ENCODE peak calls at places on chromosomes 4 and X, in five cellular contexts. P, D, G, Y and O are unnamed samples.

GRCh38 chrX:110847334-110847733 is 51.7 kb upstream of the CHRDL1 start:
- DNase-seq in P (peak; percentile 59), D (no peak), G (no peak), Y (peak; percentile 68), O (peak; percentile 13)

GRCh38 chrX:45557390-45557789 is 356.7 kb upstream of the DIPK2B start:
- DNase-seq in P (no peak), D (no peak), G (no peak), Y (no peak), O (no peak)

GRCh38 chr4:26746742-26747351 is 113.8 kb upstream of the STIM2 start:
- DNase-seq in P (no peak), D (no peak), G (no peak), Y (no peak), O (no peak)

GRCh38 chr4:2462218-2462991 is 6.5 kb upstream of the RNF4 start:
- DNase-seq in P (peak; percentile 27), D (peak; percentile 39), G (peak; percentile 92), Y (peak; percentile 80), O (peak; percentile 85)

GRCh38 chr4:156838761-156839160 is 132.8 kb downstream of the PDGFC start:
- DNase-seq in P (no peak), D (no peak), G (no peak), Y (no peak), O (no peak)

GRCh38 chr4:151227731-151228130 is 49.2 kb upstream of the PRSS48 start:
- DNase-seq in P (peak; percentile 48), D (no peak), G (no peak), Y (peak; percentile 84), O (no peak)

GRCh38 chr4:175986-176385 is 51.7 kb downstream of the ZNF718 start:
- DNase-seq in P (no peak), D (no peak), G (no peak), Y (no peak), O (no peak)

GRCh38 chr4:182806259-182807252 is 110.6 kb downstream of the DCTD start:
- DNase-seq in P (peak; percentile 58), D (peak; percentile 8), G (peak; percentile 94), Y (peak; percentile 81), O (peak; percentile 50)

GRCh38 chrX:20266810-20267598 is at the start of gene RPS6KA3:
- DNase-seq in P (peak; percentile 41), D (peak; percentile 80), G (peak; percentile 97), Y (peak; percentile 81), O (peak; percentile 88)

GRCh38 chr4:73315091-73315490 is 56.5 kb upstream of the ANKRD17 start:
- DNase-seq in P (no peak), D (no peak), G (no peak), Y (peak; percentile 51), O (no peak)